ENCODE peak calls at places on chromosomes 13 and 19, in four cellular contexts. L, C, S and X are unnamed samples.

GRCh38 chr13:39284801-39285388 is 246.6 kb downstream of the NHLRC3 start:
- DNase-seq in S (no peak), L (no peak), C (no peak), X (no peak)

GRCh38 chr19:1172353-1173159 is 1.5 kb downstream of the SBNO2 start:
- DNase-seq in S (peak), C (peak), L (peak), X (peak)

GRCh38 chr13:24851546-24851945 is 87.6 kb downstream of the RNF17 start:
- DNase-seq in L (no peak), C (no peak), S (no peak), X (peak)

GRCh38 chr19:33399081-33399744 is 25.7 kb downstream of the CEBPG start:
- DNase-seq in C (no peak), L (no peak), S (no peak), X (no peak)

GRCh38 chr13:25886438-25887214 is 165.2 kb downstream of the SHISA2 start:
- DNase-seq in S (no peak), C (peak), L (no peak), X (peak)

GRCh38 chr19:2552859-2553258 is 76.9 kb downstream of the GADD45B start:
- DNase-seq in L (no peak), S (no peak), C (no peak), X (peak)

GRCh38 chr19:19817357-19817756 is 4.2 kb downstream of the ZNF506 start:
- DNase-seq in S (no peak), L (no peak), C (no peak), X (no peak)

GRCh38 chr19:17999685-18000479 is 8.1 kb upstream of the ARRDC2 start:
- DNase-seq in L (no peak), C (no peak), S (no peak), X (no peak)

GRCh38 chr13:42883142-42883541 is 101.8 kb downstream of the FAM216B start:
- DNase-seq in L (no peak), S (no peak), C (no peak), X (peak)

GRCh38 chr19:54653181-54653809 is 9.5 kb upstream of the LILRB4 start:
- DNase-seq in C (peak), S (peak), L (peak), X (peak)